ENCODE peak calls at places on chromosomes 1 and 21, in five cellular contexts. One of them, this sample, is unnamed.

GRCh38 chr1:192807968-192808587 is 761 bp upstream of the RGS2 start:
- DNase-seq in SHP77: no peak
- DNase-seq in glutamatergic neuron: no peak
- DNase-seq in stimulated activated CD4-positive, alpha-beta T cell treated with anti-CD3 and anti-CD28 coated beads, Interleukin-1b, Interleukin-23, amount 100 ng/mL, for 4 hours: no peak
- DNase-seq in GM23248: peak; percentile 76
- DNase-seq in this sample: no peak

GRCh38 chr1:88075813-88076212 is 608.3 kb upstream of the PKN2 start:
- DNase-seq in SHP77: no peak
- DNase-seq in glutamatergic neuron: no peak
- DNase-seq in stimulated activated CD4-positive, alpha-beta T cell treated with anti-CD3 and anti-CD28 coated beads, Interleukin-1b, Interleukin-23, amount 100 ng/mL, for 4 hours: no peak
- DNase-seq in GM23248: no peak
- DNase-seq in this sample: no peak

GRCh38 chr21:41029573-41029972 is 138.4 kb upstream of the BACE2 start:
- DNase-seq in SHP77: no peak
- DNase-seq in glutamatergic neuron: no peak
- DNase-seq in stimulated activated CD4-positive, alpha-beta T cell treated with anti-CD3 and anti-CD28 coated beads, Interleukin-1b, Interleukin-23, amount 100 ng/mL, for 4 hours: no peak
- DNase-seq in GM23248: no peak
- DNase-seq in this sample: no peak

GRCh38 chr1:201171063-201172036 is 17.1 kb upstream of the TMEM9 start:
- DNase-seq in SHP77: peak; percentile 73
- DNase-seq in glutamatergic neuron: peak; percentile 76
- DNase-seq in stimulated activated CD4-positive, alpha-beta T cell treated with anti-CD3 and anti-CD28 coated beads, Interleukin-1b, Interleukin-23, amount 100 ng/mL, for 4 hours: no peak
- DNase-seq in GM23248: peak; percentile 80
- DNase-seq in this sample: no peak

GRCh38 chr1:229094476-229095311 is 176.2 kb upstream of the RAB4A start:
- DNase-seq in SHP77: no peak
- DNase-seq in glutamatergic neuron: no peak
- DNase-seq in stimulated activated CD4-positive, alpha-beta T cell treated with anti-CD3 and anti-CD28 coated beads, Interleukin-1b, Interleukin-23, amount 100 ng/mL, for 4 hours: no peak
- DNase-seq in GM23248: peak; percentile 65
- DNase-seq in this sample: no peak

GRCh38 chr1:23916209-23917131 is 3.3 kb upstream of the CNR2 start:
- DNase-seq in SHP77: peak; percentile 77
- DNase-seq in glutamatergic neuron: peak; percentile 76
- DNase-seq in stimulated activated CD4-positive, alpha-beta T cell treated with anti-CD3 and anti-CD28 coated beads, Interleukin-1b, Interleukin-23, amount 100 ng/mL, for 4 hours: no peak
- DNase-seq in GM23248: peak; percentile 62
- DNase-seq in this sample: peak; percentile 39

GRCh38 chr1:10498231-10498630 is 23.5 kb downstream of the PEX14 start:
- DNase-seq in SHP77: no peak
- DNase-seq in glutamatergic neuron: no peak
- DNase-seq in stimulated activated CD4-positive, alpha-beta T cell treated with anti-CD3 and anti-CD28 coated beads, Interleukin-1b, Interleukin-23, amount 100 ng/mL, for 4 hours: no peak
- DNase-seq in GM23248: no peak
- DNase-seq in this sample: no peak

GRCh38 chr1:3697810-3698209 is 45.5 kb downstream of the TP73 start:
- DNase-seq in SHP77: peak; percentile 87
- DNase-seq in glutamatergic neuron: no peak
- DNase-seq in stimulated activated CD4-positive, alpha-beta T cell treated with anti-CD3 and anti-CD28 coated beads, Interleukin-1b, Interleukin-23, amount 100 ng/mL, for 4 hours: no peak
- DNase-seq in GM23248: no peak
- DNase-seq in this sample: peak; percentile 87

GRCh38 chr1:7538849-7539771 is 232.0 kb upstream of the VAMP3 start:
- DNase-seq in SHP77: peak; percentile 23
- DNase-seq in glutamatergic neuron: peak; percentile 22
- DNase-seq in stimulated activated CD4-positive, alpha-beta T cell treated with anti-CD3 and anti-CD28 coated beads, Interleukin-1b, Interleukin-23, amount 100 ng/mL, for 4 hours: no peak
- DNase-seq in GM23248: no peak
- DNase-seq in this sample: no peak

GRCh38 chr1:236869911-236870310 is 74.8 kb downstream of the MTR start:
- DNase-seq in SHP77: no peak
- DNase-seq in glutamatergic neuron: no peak
- DNase-seq in stimulated activated CD4-positive, alpha-beta T cell treated with anti-CD3 and anti-CD28 coated beads, Interleukin-1b, Interleukin-23, amount 100 ng/mL, for 4 hours: no peak
- DNase-seq in GM23248: no peak
- DNase-seq in this sample: no peak

GRCh38 chr1:98210064-98210463 is 289.2 kb upstream of the DPYD start:
- DNase-seq in SHP77: no peak
- DNase-seq in glutamatergic neuron: no peak
- DNase-seq in stimulated activated CD4-positive, alpha-beta T cell treated with anti-CD3 and anti-CD28 coated beads, Interleukin-1b, Interleukin-23, amount 100 ng/mL, for 4 hours: no peak
- DNase-seq in GM23248: peak; percentile 50
- DNase-seq in this sample: no peak

GRCh38 chr21:29499734-29500343 is 201.1 kb downstream of the BACH1 start:
- DNase-seq in SHP77: peak; percentile 25
- DNase-seq in glutamatergic neuron: peak; percentile 39
- DNase-seq in stimulated activated CD4-positive, alpha-beta T cell treated with anti-CD3 and anti-CD28 coated beads, Interleukin-1b, Interleukin-23, amount 100 ng/mL, for 4 hours: no peak
- DNase-seq in GM23248: peak; percentile 55
- DNase-seq in this sample: peak; percentile 27

GRCh38 chr1:229841230-229841629 is 215.2 kb downstream of the URB2 start:
- DNase-seq in SHP77: no peak
- DNase-seq in glutamatergic neuron: no peak
- DNase-seq in stimulated activated CD4-positive, alpha-beta T cell treated with anti-CD3 and anti-CD28 coated beads, Interleukin-1b, Interleukin-23, amount 100 ng/mL, for 4 hours: no peak
- DNase-seq in GM23248: no peak
- DNase-seq in this sample: no peak

GRCh38 chr1:113531321-113531720 is 141.0 kb downstream of the MAGI3 start:
- DNase-seq in SHP77: no peak
- DNase-seq in glutamatergic neuron: no peak
- DNase-seq in stimulated activated CD4-positive, alpha-beta T cell treated with anti-CD3 and anti-CD28 coated beads, Interleukin-1b, Interleukin-23, amount 100 ng/mL, for 4 hours: no peak
- DNase-seq in GM23248: peak; percentile 40
- DNase-seq in this sample: no peak

GRCh38 chr1:2546515-2547209 is 9.5 kb upstream of the TNFRSF14 start:
- DNase-seq in SHP77: peak; percentile 72
- DNase-seq in glutamatergic neuron: peak; percentile 70
- DNase-seq in stimulated activated CD4-positive, alpha-beta T cell treated with anti-CD3 and anti-CD28 coated beads, Interleukin-1b, Interleukin-23, amount 100 ng/mL, for 4 hours: peak; percentile 55
- DNase-seq in GM23248: peak; percentile 74
- DNase-seq in this sample: peak; percentile 25

GRCh38 chr1:59577774-59578173 is 237.0 kb upstream of the HOOK1 start:
- DNase-seq in SHP77: no peak
- DNase-seq in glutamatergic neuron: no peak
- DNase-seq in stimulated activated CD4-positive, alpha-beta T cell treated with anti-CD3 and anti-CD28 coated beads, Interleukin-1b, Interleukin-23, amount 100 ng/mL, for 4 hours: no peak
- DNase-seq in GM23248: no peak
- DNase-seq in this sample: no peak

GRCh38 chr1:60387175-60387574 is 313.6 kb upstream of the C1orf87 start:
- DNase-seq in SHP77: no peak
- DNase-seq in glutamatergic neuron: no peak
- DNase-seq in stimulated activated CD4-positive, alpha-beta T cell treated with anti-CD3 and anti-CD28 coated beads, Interleukin-1b, Interleukin-23, amount 100 ng/mL, for 4 hours: no peak
- DNase-seq in GM23248: no peak
- DNase-seq in this sample: no peak

GRCh38 chr1:219066631-219067349 is 106.9 kb upstream of the LYPLAL1 start:
- DNase-seq in SHP77: no peak
- DNase-seq in glutamatergic neuron: no peak
- DNase-seq in stimulated activated CD4-positive, alpha-beta T cell treated with anti-CD3 and anti-CD28 coated beads, Interleukin-1b, Interleukin-23, amount 100 ng/mL, for 4 hours: no peak
- DNase-seq in GM23248: peak; percentile 78
- DNase-seq in this sample: peak; percentile 20

GRCh38 chr21:42566524-42567180 is 53.0 kb downstream of the SLC37A1 start:
- DNase-seq in SHP77: no peak
- DNase-seq in glutamatergic neuron: peak; percentile 11
- DNase-seq in stimulated activated CD4-positive, alpha-beta T cell treated with anti-CD3 and anti-CD28 coated beads, Interleukin-1b, Interleukin-23, amount 100 ng/mL, for 4 hours: no peak
- DNase-seq in GM23248: no peak
- DNase-seq in this sample: no peak

GRCh38 chr1:47445823-47446567 is 8.2 kb downstream of the FOXD2 start:
- DNase-seq in SHP77: no peak
- DNase-seq in glutamatergic neuron: no peak
- DNase-seq in stimulated activated CD4-positive, alpha-beta T cell treated with anti-CD3 and anti-CD28 coated beads, Interleukin-1b, Interleukin-23, amount 100 ng/mL, for 4 hours: no peak
- DNase-seq in GM23248: no peak
- DNase-seq in this sample: no peak

GRCh38 chr1:34236089-34236488 is 59.4 kb downstream of the C1orf94 start:
- DNase-seq in SHP77: no peak
- DNase-seq in glutamatergic neuron: no peak
- DNase-seq in stimulated activated CD4-positive, alpha-beta T cell treated with anti-CD3 and anti-CD28 coated beads, Interleukin-1b, Interleukin-23, amount 100 ng/mL, for 4 hours: no peak
- DNase-seq in GM23248: no peak
- DNase-seq in this sample: no peak

GRCh38 chr21:23534833-23535232 is 2072.4 kb downstream of the MRPL39 start:
- DNase-seq in SHP77: no peak
- DNase-seq in glutamatergic neuron: no peak
- DNase-seq in stimulated activated CD4-positive, alpha-beta T cell treated with anti-CD3 and anti-CD28 coated beads, Interleukin-1b, Interleukin-23, amount 100 ng/mL, for 4 hours: no peak
- DNase-seq in GM23248: no peak
- DNase-seq in this sample: no peak

GRCh38 chr1:81731989-81732388 is 68.7 kb upstream of the ADGRL2 start:
- DNase-seq in SHP77: no peak
- DNase-seq in glutamatergic neuron: no peak
- DNase-seq in stimulated activated CD4-positive, alpha-beta T cell treated with anti-CD3 and anti-CD28 coated beads, Interleukin-1b, Interleukin-23, amount 100 ng/mL, for 4 hours: no peak
- DNase-seq in GM23248: peak; percentile 18
- DNase-seq in this sample: no peak

GRCh38 chr1:176983786-176984185 is 180.7 kb downstream of the ASTN1 start:
- DNase-seq in SHP77: no peak
- DNase-seq in glutamatergic neuron: no peak
- DNase-seq in stimulated activated CD4-positive, alpha-beta T cell treated with anti-CD3 and anti-CD28 coated beads, Interleukin-1b, Interleukin-23, amount 100 ng/mL, for 4 hours: no peak
- DNase-seq in GM23248: no peak
- DNase-seq in this sample: no peak

GRCh38 chr1:31111290-31111951 is 45.9 kb upstream of the PUM1 start:
- DNase-seq in SHP77: no peak
- DNase-seq in glutamatergic neuron: no peak
- DNase-seq in stimulated activated CD4-positive, alpha-beta T cell treated with anti-CD3 and anti-CD28 coated beads, Interleukin-1b, Interleukin-23, amount 100 ng/mL, for 4 hours: no peak
- DNase-seq in GM23248: peak; percentile 73
- DNase-seq in this sample: no peak

GRCh38 chr1:45348609-45348965 is 8.3 kb upstream of the MUTYH start:
- DNase-seq in SHP77: no peak
- DNase-seq in glutamatergic neuron: no peak
- DNase-seq in stimulated activated CD4-positive, alpha-beta T cell treated with anti-CD3 and anti-CD28 coated beads, Interleukin-1b, Interleukin-23, amount 100 ng/mL, for 4 hours: no peak
- DNase-seq in GM23248: no peak
- DNase-seq in this sample: no peak

GRCh38 chr1:169586395-169587255 is at the start of gene F5:
- DNase-seq in SHP77: peak; percentile 84
- DNase-seq in glutamatergic neuron: peak; percentile 78
- DNase-seq in stimulated activated CD4-positive, alpha-beta T cell treated with anti-CD3 and anti-CD28 coated beads, Interleukin-1b, Interleukin-23, amount 100 ng/mL, for 4 hours: peak; percentile 63
- DNase-seq in GM23248: peak; percentile 69
- DNase-seq in this sample: peak; percentile 28

GRCh38 chr1:35718492-35719336 is at the start of gene C1orf216:
- DNase-seq in SHP77: no peak
- DNase-seq in glutamatergic neuron: peak; percentile 67
- DNase-seq in stimulated activated CD4-positive, alpha-beta T cell treated with anti-CD3 and anti-CD28 coated beads, Interleukin-1b, Interleukin-23, amount 100 ng/mL, for 4 hours: peak; percentile 67
- DNase-seq in GM23248: peak; percentile 90
- DNase-seq in this sample: no peak

GRCh38 chr1:60697204-60697994 is 385.0 kb upstream of the NFIA start:
- DNase-seq in SHP77: peak; percentile 26
- DNase-seq in glutamatergic neuron: no peak
- DNase-seq in stimulated activated CD4-positive, alpha-beta T cell treated with anti-CD3 and anti-CD28 coated beads, Interleukin-1b, Interleukin-23, amount 100 ng/mL, for 4 hours: no peak
- DNase-seq in GM23248: no peak
- DNase-seq in this sample: no peak

GRCh38 chr1:229221106-229222019 is 49.5 kb upstream of the RAB4A start:
- DNase-seq in SHP77: peak; percentile 93
- DNase-seq in glutamatergic neuron: no peak
- DNase-seq in stimulated activated CD4-positive, alpha-beta T cell treated with anti-CD3 and anti-CD28 coated beads, Interleukin-1b, Interleukin-23, amount 100 ng/mL, for 4 hours: no peak
- DNase-seq in GM23248: no peak
- DNase-seq in this sample: no peak

GRCh38 chr1:148160421-148161251 is 8.6 kb upstream of the NBPF11 start:
- DNase-seq in SHP77: no peak
- DNase-seq in glutamatergic neuron: peak; percentile 5
- DNase-seq in stimulated activated CD4-positive, alpha-beta T cell treated with anti-CD3 and anti-CD28 coated beads, Interleukin-1b, Interleukin-23, amount 100 ng/mL, for 4 hours: no peak
- DNase-seq in GM23248: peak; percentile 20
- DNase-seq in this sample: no peak

GRCh38 chr1:75470448-75470847 is 140.5 kb downstream of the SLC44A5 start:
- DNase-seq in SHP77: no peak
- DNase-seq in glutamatergic neuron: no peak
- DNase-seq in stimulated activated CD4-positive, alpha-beta T cell treated with anti-CD3 and anti-CD28 coated beads, Interleukin-1b, Interleukin-23, amount 100 ng/mL, for 4 hours: no peak
- DNase-seq in GM23248: no peak
- DNase-seq in this sample: no peak

GRCh38 chr1:210655511-210655910 is 326.8 kb downstream of the HHAT start:
- DNase-seq in SHP77: no peak
- DNase-seq in glutamatergic neuron: no peak
- DNase-seq in stimulated activated CD4-positive, alpha-beta T cell treated with anti-CD3 and anti-CD28 coated beads, Interleukin-1b, Interleukin-23, amount 100 ng/mL, for 4 hours: no peak
- DNase-seq in GM23248: no peak
- DNase-seq in this sample: no peak

GRCh38 chr1:202143768-202144509 is 598 bp downstream of the ARL8A start:
- DNase-seq in SHP77: no peak
- DNase-seq in glutamatergic neuron: peak; percentile 59
- DNase-seq in stimulated activated CD4-positive, alpha-beta T cell treated with anti-CD3 and anti-CD28 coated beads, Interleukin-1b, Interleukin-23, amount 100 ng/mL, for 4 hours: no peak
- DNase-seq in GM23248: peak; percentile 60
- DNase-seq in this sample: no peak

GRCh38 chr1:25360596-25361581 is 22.8 kb downstream of the TMEM50A start:
- DNase-seq in SHP77: no peak
- DNase-seq in glutamatergic neuron: no peak
- DNase-seq in stimulated activated CD4-positive, alpha-beta T cell treated with anti-CD3 and anti-CD28 coated beads, Interleukin-1b, Interleukin-23, amount 100 ng/mL, for 4 hours: no peak
- DNase-seq in GM23248: peak; percentile 85
- DNase-seq in this sample: no peak

GRCh38 chr1:243605604-243606003 is 244.4 kb downstream of the AKT3 start:
- DNase-seq in SHP77: no peak
- DNase-seq in glutamatergic neuron: no peak
- DNase-seq in stimulated activated CD4-positive, alpha-beta T cell treated with anti-CD3 and anti-CD28 coated beads, Interleukin-1b, Interleukin-23, amount 100 ng/mL, for 4 hours: no peak
- DNase-seq in GM23248: no peak
- DNase-seq in this sample: no peak